ENCODE peak calls at places on chromosomes 12 and 14, in four cellular contexts. One of them, this sample, is unnamed.

GRCh38 chr14:33210304-33210703 is 271.6 kb downstream of the NPAS3 start:
- DNase-seq in endothelial cell: peak; percentile 55
- DNase-seq in endodermal cell: peak; percentile 78
- DNase-seq in adrenal gland: no peak
- DNase-seq in this sample: no peak

GRCh38 chr14:103329421-103330347 is 4.4 kb upstream of the EIF5 start:
- DNase-seq in endothelial cell: no peak
- DNase-seq in endodermal cell: no peak
- DNase-seq in adrenal gland: peak; percentile 78
- DNase-seq in this sample: no peak

GRCh38 chr12:98808243-98808895 is 163.3 kb downstream of the APAF1 start:
- DNase-seq in endothelial cell: no peak
- DNase-seq in adrenal gland: no peak
- DNase-seq in endodermal cell: peak; percentile 48
- DNase-seq in this sample: no peak

GRCh38 chr12:75690556-75690955 is 179.1 kb upstream of the KRR1 start:
- DNase-seq in endodermal cell: no peak
- DNase-seq in adrenal gland: no peak
- DNase-seq in endothelial cell: no peak
- DNase-seq in this sample: no peak

GRCh38 chr12:115370650-115371049 is 686.7 kb upstream of the TBX3 start:
- DNase-seq in endodermal cell: no peak
- DNase-seq in endothelial cell: no peak
- DNase-seq in adrenal gland: no peak
- DNase-seq in this sample: no peak

GRCh38 chr14:31154956-31155355 is 52.6 kb downstream of the HECTD1 start:
- DNase-seq in endothelial cell: no peak
- DNase-seq in endodermal cell: no peak
- DNase-seq in adrenal gland: no peak
- DNase-seq in this sample: no peak

GRCh38 chr14:20262642-20263128 is 23.6 kb downstream of the OR11H4 start:
- DNase-seq in adrenal gland: no peak
- DNase-seq in endothelial cell: no peak
- DNase-seq in endodermal cell: peak; percentile 56
- DNase-seq in this sample: no peak

GRCh38 chr12:66352197-66352596 is 49.9 kb downstream of the HELB start:
- DNase-seq in endothelial cell: peak; percentile 49
- DNase-seq in adrenal gland: peak; percentile 58
- DNase-seq in endodermal cell: peak; percentile 92
- DNase-seq in this sample: peak; percentile 20

GRCh38 chr12:100574262-100575074 is 984 bp downstream of the GAS2L3 start:
- DNase-seq in endodermal cell: peak; percentile 78
- DNase-seq in endothelial cell: no peak
- DNase-seq in adrenal gland: no peak
- DNase-seq in this sample: no peak

DNA sequence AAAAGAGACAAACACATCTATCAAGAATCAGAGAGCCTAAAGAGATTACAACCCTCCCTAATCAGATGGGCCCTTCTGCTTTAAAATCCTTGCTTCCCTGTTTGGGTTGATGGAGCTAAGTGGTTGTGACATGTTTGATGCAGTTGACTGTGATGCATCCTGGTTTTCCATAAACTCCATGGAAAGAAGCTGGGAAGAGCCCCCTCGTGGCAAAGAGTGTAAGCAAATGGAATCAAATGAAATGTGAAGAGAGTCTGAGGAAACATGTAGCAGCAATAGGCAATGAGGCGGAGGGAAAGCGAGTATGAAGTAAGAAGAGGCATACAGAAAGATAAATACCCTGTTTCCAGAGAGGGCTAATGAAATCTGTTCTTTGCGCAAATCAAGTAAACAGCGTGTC is 70.4 kb upstream of the SLCO1C1 start:
- DNase-seq in endodermal cell: peak; percentile 86
- DNase-seq in endothelial cell: peak; percentile 38
- DNase-seq in adrenal gland: no peak
- DNase-seq in this sample: no peak
- TF ChIP-seq CTCF in endodermal cell: peak; percentile 87
- TF ChIP-seq CTCF in endothelial cell: peak; percentile 30
- TF ChIP-seq CTCF in adrenal gland: no peak
- TF ChIP-seq CTCF in this sample: no peak

DNA sequence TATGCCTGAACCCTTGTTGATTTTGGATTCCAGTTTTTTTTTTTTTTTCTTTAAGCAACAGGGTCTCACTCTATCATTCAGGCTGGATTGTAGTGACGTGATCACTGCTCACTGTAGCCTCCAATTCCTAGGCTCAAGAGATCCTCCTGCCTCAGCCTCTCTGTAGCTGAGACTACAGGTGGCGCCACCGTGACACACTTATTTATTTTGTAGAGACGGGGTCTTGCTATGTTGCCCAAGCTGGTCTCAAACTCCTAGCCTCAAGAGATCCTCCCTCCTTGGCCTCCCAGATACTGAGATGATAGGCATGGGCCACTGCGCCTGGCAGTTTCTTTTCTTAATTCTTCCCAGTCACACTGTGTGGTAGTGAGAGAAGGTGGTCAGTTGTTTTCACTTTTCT is 25.2 kb downstream of the ACADS start:
- DNase-seq in endodermal cell: no peak
- DNase-seq in adrenal gland: no peak
- DNase-seq in endothelial cell: no peak
- DNase-seq in this sample: peak; percentile 21
- TF ChIP-seq CTCF in endodermal cell: no peak
- TF ChIP-seq CTCF in adrenal gland: no peak
- TF ChIP-seq CTCF in endothelial cell: no peak
- TF ChIP-seq CTCF in this sample: no peak

GRCh38 chr14:75301666-75302325 is 23.2 kb downstream of the FOS start:
- DNase-seq in adrenal gland: peak; percentile 81
- DNase-seq in endodermal cell: no peak
- DNase-seq in endothelial cell: peak; percentile 60
- DNase-seq in this sample: peak; percentile 81

GRCh38 chr14:75303415-75303814 is 24.8 kb downstream of the FOS start:
- DNase-seq in endothelial cell: peak; percentile 51
- DNase-seq in adrenal gland: peak; percentile 91
- DNase-seq in endodermal cell: peak; percentile 83
- DNase-seq in this sample: peak; percentile 73

GRCh38 chr14:75307700-75308379 is 29.2 kb downstream of the FOS start:
- DNase-seq in endothelial cell: peak; percentile 94
- DNase-seq in adrenal gland: peak; percentile 95
- DNase-seq in endodermal cell: peak; percentile 97
- DNase-seq in this sample: peak; percentile 82

GRCh38 chr14:75310295-75311059 is 31.8 kb downstream of the FOS start:
- DNase-seq in adrenal gland: peak; percentile 91
- DNase-seq in endothelial cell: peak; percentile 70
- DNase-seq in endodermal cell: peak; percentile 94
- DNase-seq in this sample: no peak

DNA sequence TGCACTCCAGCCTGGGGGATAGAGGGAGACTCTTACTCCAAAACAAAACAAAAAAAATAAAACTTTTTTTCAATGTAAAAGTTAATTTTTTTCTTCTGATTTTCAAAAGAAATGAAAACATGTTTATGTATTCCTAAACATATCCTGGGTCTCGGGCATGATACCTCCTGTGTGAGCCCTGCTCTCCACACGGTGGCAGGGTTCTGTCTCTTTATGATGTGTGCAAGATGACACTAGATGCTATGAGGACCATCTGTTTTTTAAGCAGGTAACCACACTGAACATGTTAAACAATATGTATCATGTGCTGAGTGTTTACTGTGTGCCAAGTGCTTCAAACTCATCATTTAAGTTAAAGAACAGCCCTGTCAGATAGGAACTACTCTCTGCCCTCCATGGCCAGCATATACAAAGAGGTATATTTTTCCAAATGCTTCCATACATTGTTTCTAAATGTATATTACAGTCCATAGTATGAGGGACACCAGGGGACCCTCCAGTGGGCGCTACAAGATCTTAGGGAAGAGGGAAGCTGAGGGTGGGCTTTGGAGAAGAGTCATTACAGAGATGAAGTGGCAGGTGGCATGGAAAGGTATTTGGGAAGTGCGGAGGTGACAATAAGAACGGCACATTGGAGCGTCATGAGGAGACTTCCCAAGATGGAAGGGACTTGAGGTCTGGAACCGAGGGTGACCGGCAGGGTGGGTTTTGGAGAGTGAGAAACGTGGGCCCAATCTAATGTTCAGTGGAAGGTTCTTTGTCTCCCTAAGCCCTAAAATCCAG is 28.5 kb downstream of the FOS start:
- DNase-seq in endothelial cell: no peak
- DNase-seq in adrenal gland: no peak
- DNase-seq in endodermal cell: peak; percentile 65
- DNase-seq in this sample: peak; percentile 61
- TF ChIP-seq CTCF in endothelial cell: no peak
- TF ChIP-seq CTCF in adrenal gland: no peak
- TF ChIP-seq CTCF in endodermal cell: peak; percentile 71
- TF ChIP-seq CTCF in this sample: no peak

GRCh38 chr14:57391609-57392195 is 1.3 kb downstream of the NAA30 start:
- DNase-seq in endodermal cell: no peak
- DNase-seq in endothelial cell: no peak
- DNase-seq in adrenal gland: no peak
- DNase-seq in this sample: no peak

GRCh38 chr14:57392830-57393229 is 2.4 kb downstream of the NAA30 start:
- DNase-seq in endothelial cell: no peak
- DNase-seq in endodermal cell: no peak
- DNase-seq in adrenal gland: no peak
- DNase-seq in this sample: no peak

GRCh38 chr14:57390037-57390805 is at the start of gene NAA30:
- DNase-seq in endothelial cell: peak; percentile 90
- DNase-seq in endodermal cell: peak; percentile 98
- DNase-seq in adrenal gland: peak; percentile 95
- DNase-seq in this sample: peak; percentile 96

GRCh38 chr14:57389646-57390036 is 745 bp upstream of the NAA30 start:
- DNase-seq in endothelial cell: peak; percentile 8
- DNase-seq in endodermal cell: peak; percentile 74
- DNase-seq in adrenal gland: no peak
- DNase-seq in this sample: peak; percentile 12

DNA sequence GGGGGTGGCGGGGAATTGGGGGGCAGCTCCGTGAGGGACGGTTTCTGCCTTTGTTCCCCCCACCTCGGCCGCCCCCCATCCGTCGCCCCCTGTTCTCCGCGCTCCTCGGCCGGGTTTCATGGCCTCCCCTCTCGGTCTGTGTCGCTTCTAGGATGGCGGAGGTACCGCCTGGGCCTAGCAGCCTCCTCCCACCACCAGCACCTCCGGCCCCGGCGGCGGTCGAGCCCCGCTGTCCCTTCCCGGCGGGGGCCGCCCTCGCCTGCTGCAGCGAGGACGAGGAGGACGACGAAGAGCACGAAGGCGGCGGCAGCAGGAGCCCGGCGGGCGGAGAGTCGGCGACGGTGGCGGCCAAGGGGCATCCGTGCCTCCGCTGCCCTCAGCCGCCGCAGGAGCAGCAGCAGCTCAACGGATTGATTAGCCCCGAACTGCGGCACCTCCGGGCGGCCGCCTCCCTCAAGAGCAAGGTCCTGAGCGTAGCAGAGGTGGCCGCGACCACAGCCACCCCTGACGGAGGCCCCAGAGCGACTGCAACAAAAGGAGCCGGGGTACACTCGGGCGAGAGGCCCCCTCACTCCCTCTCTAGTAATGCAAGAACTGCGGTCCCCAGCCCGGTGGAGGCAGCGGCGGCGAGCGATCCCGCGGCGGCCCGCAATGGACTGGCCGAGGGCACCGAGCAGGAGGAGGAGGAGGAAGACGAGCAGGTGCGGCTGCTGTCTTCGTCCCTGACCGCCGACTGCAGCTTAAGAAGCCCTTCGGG is 598 bp downstream of the NAA30 start:
- DNase-seq in endothelial cell: peak; percentile 41
- DNase-seq in endodermal cell: peak; percentile 80
- DNase-seq in adrenal gland: peak; percentile 57
- DNase-seq in this sample: peak; percentile 51
- TF ChIP-seq CTCF in endothelial cell: no peak
- TF ChIP-seq CTCF in endodermal cell: no peak
- TF ChIP-seq CTCF in adrenal gland: no peak
- TF ChIP-seq CTCF in this sample: no peak